ENCODE peak calls at places on chromosome 17, in nine cellular contexts. G is effector memory CD4-positive, alpha-beta T cell; C is mucosa of gallbladder; U is EL; X is NCI-H510A; Z is NCI-H524; O is thoracic aorta; Y is stromal cell of bone marrow; M is iris pigment epithelial cell. K is an unnamed sample.

GRCh38 chr17:9346296-9346926 is 229.2 kb downstream of the STX8 start:
- DNase-seq in C (no peak), M (peak), O (no peak), Y (peak), U (peak), Z (no peak), X (no peak), G (no peak), K (no peak)

GRCh38 chr17:40916366-40916765 is 21.1 kb downstream of the KRT23 start:
- DNase-seq in C (no peak), Z (no peak), O (no peak), U (peak), Y (no peak), X (no peak), G (no peak), M (no peak), K (no peak)

GRCh38 chr17:39639566-39640458 is 2.9 kb downstream of the STARD3 start:
- DNase-seq in U (peak), C (no peak), G (no peak), Z (no peak), M (peak), O (no peak), Y (no peak), X (no peak), K (no peak)

GRCh38 chr17:40480501-40481003 is 20.9 kb downstream of the TNS4 start:
- DNase-seq in C (no peak), Z (no peak), Y (no peak), G (peak), X (no peak), O (no peak), M (no peak), U (no peak), K (no peak)

GRCh38 chr17:68396795-68397536 is 60.3 kb downstream of the WIPI1 start:
- DNase-seq in X (no peak), Y (no peak), M (no peak), Z (no peak), G (no peak), U (no peak), C (no peak), O (no peak), K (no peak)

GRCh38 chr17:21392257-21392656 is 16.1 kb downstream of the KCNJ12 start:
- DNase-seq in M (no peak), U (no peak), X (no peak), Y (no peak), O (no peak), G (no peak), Z (peak), C (no peak), K (no peak)

GRCh38 chr17:59964455-59965328 is at the start of gene RNFT1:
- DNase-seq in X (peak), U (peak), M (peak), C (peak), O (peak), Y (peak), G (peak), Z (peak), K (peak)

GRCh38 chr17:61306003-61306402 is 93.6 kb upstream of the TBX2 start:
- DNase-seq in M (peak), Z (no peak), C (no peak), G (no peak), U (no peak), O (no peak), X (no peak), Y (no peak), K (no peak)

GRCh38 chr17:12830692-12831363 is 41.5 kb downstream of the ARHGAP44 start:
- DNase-seq in Y (no peak), M (no peak), X (no peak), Z (no peak), G (no peak), O (no peak), C (peak), U (no peak), K (no peak)

GRCh38 chr17:17044846-17045561 is 2.7 kb downstream of the MPRIP start:
- DNase-seq in U (peak), X (peak), O (no peak), M (peak), Z (peak), C (no peak), Y (peak), G (no peak), K (no peak)

GRCh38 chr17:45227631-45228120 is 6.0 kb downstream of the FMNL1 start:
- DNase-seq in M (no peak), U (no peak), O (no peak), Y (no peak), G (no peak), C (no peak), X (no peak), Z (no peak), K (no peak)

GRCh38 chr17:43723697-43724359 is 34.8 kb downstream of the SOST start:
- DNase-seq in M (peak), U (peak), Z (no peak), C (no peak), O (no peak), X (no peak), Y (no peak), G (no peak), K (peak)

GRCh38 chr17:6554871-6555330 is 1.5 kb downstream of the PITPNM3 start:
- DNase-seq in G (no peak), C (no peak), O (no peak), Y (no peak), Z (no peak), U (no peak), X (no peak), M (no peak), K (no peak)

GRCh38 chr17:31486351-31487062 is 95.0 kb downstream of the RAB11FIP4 start:
- DNase-seq in C (no peak), O (no peak), U (no peak), M (no peak), X (no peak), Y (no peak), Z (no peak), G (no peak), K (no peak)

GRCh38 chr17:37068266-37068665 is 119.5 kb downstream of the AATF start:
- DNase-seq in C (no peak), G (no peak), U (no peak), M (peak), Y (no peak), X (no peak), Z (peak), O (no peak), K (no peak)

GRCh38 chr17:73304971-73305786 is 6.6 kb downstream of the CDC42EP4 start:
- DNase-seq in G (no peak), O (peak), C (peak), M (peak), Z (peak), U (peak), Y (peak), X (peak), K (peak)

GRCh38 chr17:6669479-6670212 is 18.1 kb downstream of the C17orf100 start:
- DNase-seq in G (no peak), Z (no peak), O (no peak), C (no peak), X (no peak), M (no peak), Y (no peak), U (no peak), K (no peak)

GRCh38 chr17:50785942-50786570 is 18.7 kb upstream of the ANKRD40CL start:
- DNase-seq in Z (no peak), G (no peak), M (peak), C (peak), O (no peak), Y (peak), X (no peak), U (no peak), K (no peak)

GRCh38 chr17:48556534-48557401 is 11.9 kb upstream of the HOXB2 start:
- DNase-seq in Y (no peak), M (no peak), O (no peak), G (no peak), X (no peak), Z (no peak), U (no peak), C (no peak), K (no peak)

GRCh38 chr17:4420692-4421131 is 13.0 kb upstream of the SPNS3 start:
- DNase-seq in U (peak), G (peak), Y (peak), O (peak), Z (peak), M (peak), C (peak), X (peak), K (peak)

GRCh38 chr17:76089680-76090516 is 10.9 kb downstream of the ZACN start:
- DNase-seq in Y (no peak), G (no peak), U (no peak), X (no peak), O (no peak), Z (no peak), M (no peak), C (no peak), K (no peak)

GRCh38 chr17:1112875-1113274 is 66.9 kb downstream of the ABR start:
- DNase-seq in O (no peak), Z (no peak), U (no peak), Y (no peak), X (no peak), C (no peak), M (no peak), G (no peak), K (no peak)

GRCh38 chr17:45261577-45262515 is at the start of gene SPATA32:
- DNase-seq in M (peak), Y (no peak), X (no peak), C (no peak), U (no peak), G (peak), O (no peak), Z (no peak), K (no peak)

GRCh38 chr17:82876602-82877391 is 37.0 kb upstream of the ZNF750 start:
- DNase-seq in C (peak), Z (peak), O (no peak), G (no peak), X (peak), Y (peak), U (peak), M (peak), K (peak)

GRCh38 chr17:49880291-49881053 is 32.6 kb upstream of the TAC4 start:
- DNase-seq in U (peak), X (peak), G (peak), Z (peak), C (peak), O (no peak), Y (no peak), M (peak), K (peak)

GRCh38 chr17:2090804-2091534 is 36.1 kb downstream of the HIC1 start:
- DNase-seq in M (peak), O (no peak), Y (peak), C (peak), G (no peak), Z (no peak), X (no peak), U (peak), K (peak)